ENCODE peak calls at places on chromosomes 7 and 10, in eight cellular contexts. I, P, K, L, A, Z, M and D are unnamed samples.

GRCh38 chr10:112956631-112957350 is 6.7 kb downstream of the TCF7L2 start:
- DNase-seq in I (no peak), P (no peak), K (no peak), L (no peak), A (no peak), Z (no peak), M (no peak), D (no peak)

GRCh38 chr7:116569737-116570136 is 44.9 kb downstream of the CAV1 start:
- DNase-seq in I (peak; percentile 96), P (peak; percentile 93), K (no peak), L (peak; percentile 98), A (no peak), Z (no peak), M (peak; percentile 78), D (peak; percentile 67)

GRCh38 chr10:56319386-56319785 is 41.7 kb downstream of the ZWINT start:
- DNase-seq in I (peak; percentile 16), P (no peak), K (no peak), L (no peak), A (peak; percentile 31), Z (no peak), M (no peak), D (peak; percentile 8)

GRCh38 chr7:23531794-23532489 is at the start of gene TRA2A:
- DNase-seq in I (peak; percentile 96), P (peak; percentile 90), K (peak; percentile 91), L (peak; percentile 92), A (peak; percentile 97), Z (peak; percentile 97), M (peak; percentile 74), D (peak; percentile 83)

GRCh38 chr7:26305048-26305868 is 13.6 kb downstream of the SNX10 start:
- DNase-seq in I (no peak), P (no peak), K (no peak), L (no peak), A (no peak), Z (no peak), M (no peak), D (no peak)

GRCh38 chr7:41975854-41976253 is 261.2 kb downstream of the GLI3 start:
- DNase-seq in I (peak; percentile 59), P (no peak), K (no peak), L (peak; percentile 65), A (no peak), Z (no peak), M (no peak), D (no peak)

GRCh38 chr10:132443605-132443997 is 46.6 kb downstream of the PWWP2B start:
- DNase-seq in I (peak; percentile 40), P (no peak), K (no peak), L (peak; percentile 40), A (no peak), Z (peak; percentile 69), M (no peak), D (no peak)

GRCh38 chr7:2202361-2202761 is 30.4 kb downstream of the MAD1L1 start:
- DNase-seq in I (no peak), P (no peak), K (no peak), L (no peak), A (no peak), Z (no peak), M (no peak), D (no peak)

GRCh38 chr7:154927624-154928125 is 75.2 kb downstream of the PAXIP1 start:
- DNase-seq in I (peak; percentile 96), P (peak; percentile 63), K (peak; percentile 79), L (peak; percentile 92), A (peak; percentile 93), Z (peak; percentile 75), M (peak; percentile 90), D (peak; percentile 76)

GRCh38 chr10:130027716-130028464 is 63.8 kb upstream of the EBF3 start:
- DNase-seq in I (no peak), P (no peak), K (no peak), L (no peak), A (no peak), Z (no peak), M (no peak), D (no peak)

GRCh38 chr10:133272964-133273420 is 3.7 kb downstream of the ADAM8 start:
- DNase-seq in I (no peak), P (no peak), K (no peak), L (no peak), A (peak; percentile 0), Z (no peak), M (no peak), D (no peak)

GRCh38 chr10:20885678-20886077 is 11.4 kb downstream of the NEBL start:
- DNase-seq in I (peak; percentile 30), P (no peak), K (peak; percentile 78), L (peak; percentile 24), A (peak; percentile 81), Z (no peak), M (no peak), D (no peak)